ENCODE peak calls at places on chromosomes 7 and 10, in four cellular contexts. R is fibroblast of mammary gland, L is GM18507, T is dermis microvascular lymphatic vessel endothelial cell. B is an unnamed sample.

GRCh38 chr7:89607797-89608196 is 546.5 kb upstream of the STEAP1 start:
- DNase-seq in L (no peak), T (no peak), R (no peak), B (no peak)

GRCh38 chr7:154503962-154504550 is 451.9 kb downstream of the DPP6 start:
- DNase-seq in L (peak), R (peak), T (peak), B (no peak)

GRCh38 chr10:30750971-30751677 is 121.6 kb upstream of the LYZL2 start:
- DNase-seq in L (no peak), T (peak), R (no peak), B (no peak)

GRCh38 chr7:129887865-129888264 is 64.9 kb downstream of the UBE2H start:
- DNase-seq in R (no peak), T (no peak), L (no peak), B (no peak)

GRCh38 chr10:5545778-5546710 is 21.3 kb downstream of the CALML3 start:
- DNase-seq in T (peak), L (no peak), R (peak), B (peak)

GRCh38 chr10:93006435-93007039 is 54.1 kb upstream of the CYP26C1 start:
- DNase-seq in R (peak), T (peak), L (no peak), B (no peak)

GRCh38 chr7:108448777-108449576 is 7.3 kb downstream of the NRCAM start:
- DNase-seq in T (no peak), R (no peak), L (no peak), B (no peak)

GRCh38 chr7:28551311-28551710 is 139.0 kb downstream of the CREB5 start:
- DNase-seq in L (no peak), R (peak), T (no peak), B (no peak)

GRCh38 chr7:141992154-141992553 is 3.5 kb upstream of the MGAM start:
- DNase-seq in R (peak), L (no peak), T (no peak), B (no peak)

GRCh38 chr7:27095050-27095896 is 527 bp downstream of the HOXA1 start:
- DNase-seq in T (no peak), R (no peak), L (no peak), B (no peak)

GRCh38 chr10:71045188-71045841 is 156.9 kb upstream of the PCBD1 start:
- DNase-seq in L (no peak), T (peak), R (no peak), B (peak)

GRCh38 chr10:132452651-132453469 is 55.9 kb downstream of the PWWP2B start:
- DNase-seq in R (peak), T (peak), L (peak), B (peak)

GRCh38 chr10:132408367-132408781 is 11.4 kb downstream of the PWWP2B start:
- DNase-seq in R (no peak), T (no peak), L (no peak), B (no peak)

GRCh38 chr7:102860351-102860811 is 52.4 kb upstream of the LRRC17 start:
- DNase-seq in R (peak), L (no peak), T (no peak), B (no peak)

GRCh38 chr10:130112821-130113220 is 2.2 kb upstream of the C10orf143 start:
- DNase-seq in T (no peak), L (no peak), R (no peak), B (no peak)

GRCh38 chr10:61830846-61831273 is 70.6 kb upstream of the ARID5B start:
- DNase-seq in L (no peak), T (no peak), R (peak), B (no peak)

GRCh38 chr7:135512135-135512887 is 2.4 kb upstream of the CNOT4 start:
- DNase-seq in R (peak), L (peak), T (peak), B (no peak)

GRCh38 chr10:133154996-133155778 is 4.8 kb upstream of the KNDC1 start:
- DNase-seq in L (no peak), R (no peak), T (no peak), B (no peak)

GRCh38 chr10:68095176-68095575 is 14.1 kb upstream of the MYPN start:
- DNase-seq in L (no peak), T (no peak), R (peak), B (no peak)